ENCODE peak calls at places on chromosome 19, in four cellular contexts. H is H9, Z is mesendoderm, D is H1. B is an unnamed sample.

GRCh38 chr19:41702208-41702651 is 6.2 kb upstream of the CEACAM5 start:
- DNase-seq in D (no peak), H (no peak), Z (no peak), B (peak; percentile 80)

GRCh38 chr19:23409392-23410048 is 14.2 kb upstream of the ZNF91 start:
- DNase-seq in H (no peak), D (no peak), Z (no peak), B (no peak)

GRCh38 chr19:16628984-16629691 is 1.1 kb upstream of the MED26 start:
- DNase-seq in D (no peak), Z (peak; percentile 26), H (no peak), B (no peak)

GRCh38 chr19:51023946-51024345 is 2.5 kb downstream of the KLK11 start:
- DNase-seq in D (no peak), Z (no peak), H (no peak), B (no peak)

GRCh38 chr19:670609-671075 is 5.5 kb upstream of the FSTL3 start:
- DNase-seq in H (peak; percentile 63), D (no peak), Z (peak; percentile 48), B (peak; percentile 71)

GRCh38 chr19:28402701-28403290 is 810.2 kb downstream of the UQCRFS1 start:
- DNase-seq in H (no peak), D (no peak), Z (no peak), B (no peak)

GRCh38 chr19:30028118-30028991 is 86.3 kb downstream of the URI1 start:
- DNase-seq in D (no peak), Z (no peak), H (no peak), B (no peak)

GRCh38 chr19:18612772-18613588 is at the start of gene TMEM59L:
- DNase-seq in Z (no peak), D (peak; percentile 82), H (no peak), B (no peak)

GRCh38 chr19:48120505-48120904 is 9.9 kb upstream of the PLA2G4C start:
- DNase-seq in Z (no peak), D (no peak), H (no peak), B (no peak)

GRCh38 chr19:4376245-4376990 is 23.9 kb downstream of the SH3GL1 start:
- DNase-seq in Z (no peak), H (no peak), D (no peak), B (no peak)

GRCh38 chr19:39731685-39732084 is 6.1 kb downstream of the CLC start:
- DNase-seq in H (no peak), Z (no peak), D (no peak), B (peak; percentile 71)

GRCh38 chr19:47037766-47038165 is 10.7 kb downstream of the TMEM160 start:
- DNase-seq in D (no peak), H (no peak), Z (no peak), B (no peak)

GRCh38 chr19:53365899-53366493 is 491 bp downstream of the ZNF525 start:
- DNase-seq in Z (no peak), H (no peak), D (no peak), B (peak; percentile 33)

GRCh38 chr19:49326165-49326704 is 1.2 kb upstream of the SLC6A16 start:
- DNase-seq in Z (no peak), D (no peak), H (no peak), B (no peak)

GRCh38 chr19:32201661-32202060 is 143.7 kb upstream of the ZNF507 start:
- DNase-seq in Z (no peak), H (no peak), D (peak; percentile 32), B (no peak)

GRCh38 chr19:18737337-18737953 is 53.7 kb downstream of the COMP start:
- DNase-seq in H (peak; percentile 15), D (no peak), Z (no peak), B (no peak)

GRCh38 chr19:41933693-41934426 is 5.6 kb upstream of the ERFL start:
- DNase-seq in H (no peak), Z (no peak), D (no peak), B (no peak)

GRCh38 chr19:46739290-46739771 is 6.5 kb upstream of the FKRP start:
- DNase-seq in D (no peak), H (no peak), Z (no peak), B (no peak)

DNA sequence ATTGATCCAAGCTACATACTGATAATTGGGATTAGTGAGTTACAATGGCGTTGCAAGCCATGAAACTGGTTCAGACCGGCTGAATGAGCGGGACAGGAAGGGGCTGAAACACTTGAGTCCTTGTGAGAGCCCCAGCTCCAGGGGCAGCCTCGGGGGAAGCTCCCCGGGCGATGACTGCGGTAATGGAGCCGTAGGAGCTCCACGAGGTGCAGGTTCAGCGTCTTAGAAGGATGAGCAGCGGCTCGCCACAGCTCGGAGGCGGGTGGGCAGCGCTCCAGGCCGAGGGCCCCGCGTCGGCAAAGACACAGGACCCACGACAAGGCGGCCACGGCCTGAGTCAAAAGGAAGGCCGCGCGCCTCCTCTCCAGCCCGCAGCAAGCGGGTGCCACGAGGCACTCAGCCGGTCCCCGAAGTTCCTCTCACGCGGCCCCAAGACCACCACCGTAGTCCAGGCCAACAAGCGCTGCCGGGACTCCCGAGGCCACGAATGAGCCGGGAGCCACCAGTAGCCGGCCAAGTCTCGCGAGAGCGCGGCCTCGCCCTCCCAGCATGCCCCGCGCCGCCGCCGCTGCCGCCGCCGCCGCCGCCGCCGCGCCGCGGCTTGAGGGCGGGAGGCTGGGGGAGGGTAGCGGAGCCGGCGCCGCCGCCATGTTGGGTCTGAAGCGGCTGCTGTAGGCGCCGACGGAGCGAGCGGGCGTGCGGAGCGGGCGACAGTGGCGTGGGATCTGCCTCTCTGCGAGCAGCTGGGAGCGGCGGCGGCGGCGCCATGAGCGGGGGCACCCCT is at the start of gene LSM14A:
- DNase-seq in D (peak; percentile 94), Z (peak; percentile 94), H (peak; percentile 92), B (peak; percentile 93)
- H3K79me2 ChIP-seq in D (peaks cover 10% of the 10 kb centered on the region), Z (peaks cover 34% of the 10 kb centered on the region), H (peaks cover 19% of the 10 kb centered on the region), B (peaks cover 24% of the 10 kb centered on the region)

GRCh38 chr19:55750715-55751114 is 8.2 kb upstream of the RFPL4A start:
- DNase-seq in Z (no peak), H (no peak), D (no peak), B (no peak)
- H4K8ac ChIP-seq in Z (no peak overlapping the region), H (no peak overlapping the region), D (no peak overlapping the region), B (no peak overlapping the region)

GRCh38 chr19:2185734-2186070 is 22.0 kb downstream of the DOT1L start:
- DNase-seq in H (no peak), Z (no peak), D (no peak), B (no peak)

GRCh38 chr19:2188708-2189385 is 25.1 kb downstream of the DOT1L start:
- DNase-seq in D (no peak), H (no peak), Z (no peak), B (no peak)

GRCh38 chr19:2184422-2185012 is 20.8 kb downstream of the DOT1L start:
- DNase-seq in Z (no peak), D (no peak), H (no peak), B (no peak)

GRCh38 chr19:2186071-2186846 is 22.5 kb downstream of the DOT1L start:
- DNase-seq in Z (peak; percentile 54), D (no peak), H (no peak), B (peak; percentile 17)

DNA sequence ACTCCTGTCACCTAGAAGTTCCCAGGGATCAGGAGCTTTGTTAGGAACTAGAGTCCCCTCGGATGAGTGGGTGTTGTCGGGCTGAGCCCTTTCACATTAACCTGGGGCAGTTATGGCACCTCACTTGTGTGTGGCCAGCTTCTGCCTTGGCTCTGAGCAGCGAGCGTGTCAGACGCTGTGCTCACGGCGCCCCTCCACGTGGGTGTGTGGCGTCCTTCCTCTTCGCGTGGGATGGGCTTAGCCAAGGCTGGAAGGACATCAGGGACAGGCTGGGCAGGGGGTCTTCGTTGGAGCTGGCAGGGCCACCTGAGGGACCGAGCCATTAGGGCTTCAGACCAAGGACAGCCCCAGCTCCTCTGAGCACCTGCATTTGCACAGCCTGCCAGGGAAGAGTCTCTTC is 23.4 kb downstream of the DOT1L start:
- DNase-seq in D (no peak), Z (no peak), H (no peak), B (no peak)
- H3K79me2 ChIP-seq in D (no peaks in the 10 kb centered on the region), Z (peaks cover 6% of the 10 kb centered on the region), H (no peaks in the 10 kb centered on the region), B (no peaks in the 10 kb centered on the region)

GRCh38 chr19:13099073-13099999 is 3.3 kb downstream of the LYL1 start:
- DNase-seq in Z (peak; percentile 68), D (peak; percentile 74), H (peak; percentile 78), B (peak; percentile 37)
- H4K8ac ChIP-seq in Z (no peak overlapping the region), D (peak overlapping the region; percentile 69), H (no peak overlapping the region), B (no peak overlapping the region)

GRCh38 chr19:38710928-38711725 is 33.1 kb downstream of the CAPN12 start:
- DNase-seq in H (no peak), Z (no peak), D (no peak), B (no peak)
- H3K79me2 ChIP-seq in H (no peaks in the 10 kb centered on the region), Z (no peaks in the 10 kb centered on the region), D (no peaks in the 10 kb centered on the region), B (no peaks in the 10 kb centered on the region)

GRCh38 chr19:1868971-1869370 is 5.6 kb upstream of the KLF16 start:
- DNase-seq in D (no peak), H (no peak), Z (no peak), B (no peak)

GRCh38 chr19:1871140-1871597 is 7.8 kb upstream of the KLF16 start:
- DNase-seq in H (no peak), Z (no peak), D (no peak), B (no peak)

GRCh38 chr19:1872807-1873523 is 9.6 kb upstream of the KLF16 start:
- DNase-seq in Z (no peak), H (no peak), D (no peak), B (no peak)

GRCh38 chr19:1873524-1874473 is 10.4 kb upstream of the KLF16 start:
- DNase-seq in Z (no peak), H (peak; percentile 30), D (no peak), B (peak; percentile 65)

GRCh38 chr19:1871630-1872029 is 8.3 kb upstream of the KLF16 start:
- DNase-seq in D (no peak), H (peak; percentile 19), Z (no peak), B (no peak)
- H4K8ac ChIP-seq in D (no peak overlapping the region), H (no peak overlapping the region), Z (no peak overlapping the region), B (no peak overlapping the region)

DNA sequence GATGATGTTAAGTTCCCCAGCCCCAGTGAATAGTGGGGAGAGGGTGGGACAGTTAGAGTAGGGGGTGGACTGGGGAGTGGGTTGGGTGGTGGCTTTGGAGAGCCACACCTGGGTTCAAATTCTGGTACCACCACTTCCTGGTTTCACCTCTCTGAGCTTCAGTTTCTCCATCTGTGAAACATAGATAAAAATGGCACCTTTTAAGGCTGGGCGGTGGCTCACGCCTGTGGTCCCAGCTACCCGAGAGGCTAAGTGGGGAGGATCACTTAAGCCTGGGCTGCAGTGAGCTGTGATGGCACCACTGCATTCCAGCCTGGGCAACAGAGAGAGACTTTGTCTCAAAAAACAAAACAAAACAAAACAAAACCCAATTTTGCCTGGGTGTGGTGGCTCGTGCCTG is 5.9 kb downstream of the VAV1 start:
- DNase-seq in H (no peak), D (no peak), Z (no peak), B (no peak)
- H3K79me2 ChIP-seq in H (no peaks in the 10 kb centered on the region), D (no peaks in the 10 kb centered on the region), Z (no peaks in the 10 kb centered on the region), B (no peaks in the 10 kb centered on the region)

GRCh38 chr19:12482505-12482886 is 2.1 kb downstream of the ZNF709 start:
- DNase-seq in Z (no peak), D (no peak), H (no peak), B (no peak)

GRCh38 chr19:12481781-12482504 is 2.7 kb downstream of the ZNF709 start:
- DNase-seq in H (no peak), D (no peak), Z (no peak), B (no peak)

GRCh38 chr19:12485571-12485970 is 955 bp upstream of the ZNF709 start:
- DNase-seq in H (no peak), Z (peak; percentile 14), D (no peak), B (no peak)

GRCh38 chr19:12484011-12484370 is 625 bp downstream of the ZNF709 start:
- DNase-seq in H (no peak), D (no peak), Z (peak; percentile 21), B (no peak)

GRCh38 chr19:12484371-12485322 is at the start of gene ZNF709:
- DNase-seq in H (peak; percentile 96), Z (peak; percentile 95), D (peak; percentile 98), B (peak; percentile 92)
- H4K8ac ChIP-seq in H (no peak within 1 kb of the TSS), Z (no peak within 1 kb of the TSS), D (peak within 1 kb of the TSS; percentile 95), B (peak within 1 kb of the TSS; percentile 81)

GRCh38 chr19:56101746-56102535 is 19.2 kb downstream of the ZNF787 start:
- DNase-seq in Z (no peak), H (no peak), D (no peak), B (no peak)
- H3K79me2 ChIP-seq in Z (peaks cover 44% of the 10 kb centered on the region), H (peaks cover 18% of the 10 kb centered on the region), D (peaks cover 7% of the 10 kb centered on the region), B (peaks cover 16% of the 10 kb centered on the region)

B was measured in trophoblast cell.